ENCODE peak calls at places on chromosomes 11 and 22, in four cellular contexts. A is SJSA1, I is GM23248, V is uterus. Y is an unnamed sample.
A peak's percentile ranks its signal among the peaks of the same experiment; 100 is the strongest.

GRCh38 chr11:100965346-100965745 is 164.3 kb downstream of the PGR start:
- DNase-seq in A (no peak), I (peak; percentile 4), V (no peak), Y (no peak)

GRCh38 chr11:66956689-66957290 is 1.4 kb downstream of the PC start:
- DNase-seq in A (peak; percentile 54), I (peak; percentile 75), V (no peak), Y (no peak)

GRCh38 chr11:68677432-68677831 is 6.9 kb upstream of the GAL start:
- DNase-seq in A (peak; percentile 77), I (peak; percentile 84), V (no peak), Y (no peak)

GRCh38 chr11:96567193-96567592 is 177.4 kb downstream of the JRKL start:
- DNase-seq in A (no peak), I (peak; percentile 5), V (no peak), Y (peak; percentile 42)

GRCh38 chr11:68300076-68300830 is 12.1 kb upstream of the LRP5 start:
- DNase-seq in A (no peak), I (no peak), V (no peak), Y (no peak)

GRCh38 chr11:95641506-95641905 is 148.1 kb downstream of the FAM76B start:
- DNase-seq in A (no peak), I (no peak), V (no peak), Y (peak; percentile 47)

GRCh38 chr11:66112640-66113098 is 42.6 kb downstream of the PACS1 start:
- DNase-seq in A (peak; percentile 90), I (peak; percentile 86), V (no peak), Y (no peak)

GRCh38 chr22:49460662-49461371 is 366.9 kb downstream of the BRD1 start:
- DNase-seq in A (no peak), I (no peak), V (no peak), Y (no peak)

GRCh38 chr11:58923300-58923788 is 15.9 kb upstream of the GLYATL1 start:
- DNase-seq in A (peak; percentile 48), I (peak; percentile 52), V (no peak), Y (peak; percentile 29)

GRCh38 chr11:9315078-9315688 is 790 bp upstream of the TMEM41B start:
- DNase-seq in A (peak; percentile 43), I (no peak), V (peak; percentile 17), Y (no peak)

GRCh38 chr22:22112533-22113294 is 130.1 kb upstream of the TOP3B start:
- DNase-seq in A (no peak), I (no peak), V (no peak), Y (no peak)

GRCh38 chr11:31114437-31114836 is 255.1 kb downstream of the DCDC1 start:
- DNase-seq in A (no peak), I (no peak), V (no peak), Y (no peak)

DNA sequence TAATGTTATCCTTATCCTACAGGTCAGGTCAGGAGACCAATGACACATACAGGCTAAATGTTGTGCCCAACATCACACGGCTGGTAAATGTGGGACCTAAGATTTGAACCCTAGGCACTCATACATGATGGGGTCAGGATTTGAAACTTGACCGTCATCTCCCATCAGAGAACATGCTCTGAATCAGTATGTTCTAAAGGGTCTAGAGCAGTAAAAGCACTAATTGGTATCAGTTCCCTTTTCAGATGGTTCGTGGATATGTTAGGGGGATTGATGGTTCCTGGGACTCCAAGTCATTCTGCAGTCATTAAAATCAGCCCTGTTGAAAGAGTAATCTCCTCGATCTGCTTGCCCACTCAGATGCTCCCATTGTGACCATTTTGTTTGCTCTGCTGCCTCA is 65.5 kb downstream of the BMAL1 start:
- DNase-seq in A (no peak), I (no peak), V (no peak), Y (no peak)
- H3K4me1 ChIP-seq in A (peaks cover 16% of the 10 kb centered on the region), I (peaks cover 20% of the 10 kb centered on the region), V (no peaks in the 10 kb centered on the region), Y (peaks cover 20% of the 10 kb centered on the region)

GRCh38 chr22:21042978-21043855 is 2.5 kb upstream of the LRRC74B start:
- DNase-seq in A (no peak), I (peak; percentile 42), V (no peak), Y (no peak)
- H3K4me1 ChIP-seq in A (peaks cover 12% of the 10 kb centered on the region), I (peaks cover 35% of the 10 kb centered on the region), V (no peaks in the 10 kb centered on the region), Y (peaks cover 6% of the 10 kb centered on the region)

GRCh38 chr11:122141757-122142156 is 25.7 kb upstream of the BLID start:
- DNase-seq in A (no peak), I (no peak), V (no peak), Y (no peak)
- H3K4me1 ChIP-seq in A (peaks cover 64% of the 10 kb centered on the region), I (peaks cover 82% of the 10 kb centered on the region), V (peaks cover 3% of the 10 kb centered on the region), Y (no peaks in the 10 kb centered on the region)

GRCh38 chr11:74465291-74465708 is 2.0 kb downstream of the KCNE3 start:
- DNase-seq in A (no peak), I (no peak), V (no peak), Y (no peak)
- H3K4me1 ChIP-seq in A (no peaks in the 10 kb centered on the region), I (peaks cover 10% of the 10 kb centered on the region), V (no peaks in the 10 kb centered on the region), Y (no peaks in the 10 kb centered on the region)

DNA sequence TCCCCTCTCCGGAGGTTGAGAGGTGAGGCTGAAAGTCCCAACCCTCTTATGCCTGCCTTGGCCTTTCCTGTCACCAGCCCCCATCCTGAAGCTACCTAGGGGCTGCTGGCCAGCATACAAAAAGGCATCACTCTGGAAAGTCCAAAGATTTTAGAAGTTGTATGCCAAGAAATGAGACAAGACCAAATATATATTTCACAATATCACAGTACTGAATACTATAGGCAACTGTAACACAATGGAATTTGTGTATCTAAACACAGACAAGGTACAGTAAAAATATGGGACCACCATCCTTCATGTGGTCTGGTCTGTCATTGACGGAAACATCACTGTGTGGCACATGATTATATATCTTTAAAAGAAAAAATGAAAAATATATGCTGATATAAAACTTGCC is 4.2 kb downstream of the KLHL22 start:
- DNase-seq in A (no peak), I (no peak), V (no peak), Y (no peak)
- H3K4me1 ChIP-seq in A (peaks cover 28% of the 10 kb centered on the region), I (peaks cover 12% of the 10 kb centered on the region), V (peaks cover 9% of the 10 kb centered on the region), Y (peaks cover 9% of the 10 kb centered on the region)

DNA sequence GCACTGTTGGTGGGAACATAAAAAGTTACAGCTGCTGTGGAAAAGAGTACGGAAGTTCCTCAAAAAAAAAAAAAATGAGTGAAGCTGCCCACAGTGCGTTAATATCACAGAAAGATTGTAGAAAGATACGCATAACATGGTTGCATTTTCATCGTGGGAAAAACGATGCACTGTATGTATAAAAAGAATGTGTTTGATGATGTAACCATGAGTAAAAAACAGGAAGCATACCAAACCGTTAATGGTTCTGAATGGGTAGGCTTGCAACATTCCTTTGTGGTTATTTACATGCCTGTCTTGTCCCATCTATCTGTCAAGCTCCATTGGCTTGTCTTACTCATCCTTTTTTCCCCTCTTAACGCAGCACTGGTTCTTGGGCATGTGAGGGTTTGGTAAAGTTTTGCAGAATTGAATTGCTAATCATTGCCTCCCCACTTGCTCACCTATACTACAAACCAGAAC is 33.8 kb upstream of the DKK3 start:
- DNase-seq in A (peak; percentile 95), I (peak; percentile 95), V (no peak), Y (no peak)
- H3K4me1 ChIP-seq in A (peaks cover 52% of the 10 kb centered on the region), I (peaks cover 42% of the 10 kb centered on the region), V (no peaks in the 10 kb centered on the region), Y (no peaks in the 10 kb centered on the region)

GRCh38 chr22:30320021-30320556 is 6.7 kb downstream of the TBC1D10A start:
- DNase-seq in A (no peak), I (no peak), V (no peak), Y (no peak)
- H3K4me1 ChIP-seq in A (peaks cover 37% of the 10 kb centered on the region), I (peaks cover 19% of the 10 kb centered on the region), V (no peaks in the 10 kb centered on the region), Y (peaks cover 67% of the 10 kb centered on the region)